ENCODE peak calls at places on chromosomes 3 and 15, in five cellular contexts. C, B, Z, J and G are unnamed samples. For H3K36me3, the result is how much of the 10 kb centered on the place peaks cover.

GRCh38 chr3:138308783-138309182 is 20.9 kb downstream of the NME9 start:
- DNase-seq in B (no peak), C (no peak), J (no peak), Z (no peak), G (no peak)

GRCh38 chr15:58383876-58384275 is 47.9 kb upstream of the LIPC start:
- DNase-seq in B (no peak), Z (peak), C (no peak), J (no peak), G (no peak)

GRCh38 chr15:64355559-64356442 is at the start of gene CSNK1G1:
- DNase-seq in J (peak), C (peak), Z (peak), B (peak), G (peak)

GRCh38 chr3:87311309-87311708 is 34.9 kb upstream of the POU1F1 start:
- DNase-seq in J (no peak), B (no peak), Z (no peak), C (peak), G (no peak)

GRCh38 chr15:94287794-94288246 is 56.5 kb downstream of the MCTP2 start:
- DNase-seq in Z (no peak), B (peak), J (no peak), C (no peak), G (no peak)

GRCh38 chr3:29153811-29154210 is 127.1 kb upstream of the RBMS3 start:
- DNase-seq in C (no peak), B (no peak), Z (no peak), J (no peak), G (no peak)

GRCh38 chr3:63912768-63913588 is 795 bp upstream of the SCAANT1 start:
- DNase-seq in J (peak), C (peak), B (no peak), Z (peak), G (peak)

GRCh38 chr3:164174049-164174448 is 904.2 kb downstream of the SI start:
- DNase-seq in Z (no peak), J (no peak), B (no peak), C (no peak), G (no peak)

GRCh38 chr3:31490502-31490901 is 42.2 kb upstream of the STT3B start:
- DNase-seq in J (no peak), C (no peak), Z (no peak), B (no peak), G (no peak)

GRCh38 chr3:135655328-135655727 is 310.2 kb upstream of the PPP2R3A start:
- DNase-seq in J (no peak), Z (no peak), C (no peak), B (no peak), G (no peak)

GRCh38 chr3:14130230-14130629 is 5.4 kb downstream of the TMEM43 start:
- DNase-seq in C (no peak), B (no peak), Z (no peak), J (no peak), G (no peak)

GRCh38 chr15:88454867-88455810 is 12.0 kb downstream of the MRPL46 start:
- DNase-seq in B (peak), J (peak), C (peak), Z (peak), G (peak)

GRCh38 chr15:88454231-88454630 is 13.0 kb downstream of the MRPL46 start:
- DNase-seq in C (peak), Z (no peak), B (no peak), J (no peak), G (no peak)

GRCh38 chr15:88456733-88457132 is 10.5 kb downstream of the MRPL46 start:
- DNase-seq in B (no peak), J (no peak), Z (no peak), C (no peak), G (no peak)
- H3K36me3 ChIP-seq in B (under half), J (under half), Z (under half), C (under half), G (under half)

GRCh38 chr3:48630407-48630806 is 4.9 kb downstream of the SLC26A6 start:
- DNase-seq in J (peak), Z (no peak), B (no peak), C (no peak), G (no peak)
- H3K36me3 ChIP-seq in J (under half), Z (under half), B (under half), C (under half), G (half or more)

GRCh38 chr3:9664119-9664751 is 14.9 kb downstream of the MTMR14 start:
- DNase-seq in C (no peak), J (no peak), Z (no peak), B (no peak), G (no peak)
- H3K36me3 ChIP-seq in C (under half), J (under half), Z (under half), B (under half), G (half or more)

GRCh38 chr3:186237915-186238314 is 124.1 kb downstream of the DGKG start:
- DNase-seq in C (no peak), Z (no peak), J (no peak), B (peak), G (no peak)

GRCh38 chr3:186239321-186239720 is 122.7 kb downstream of the DGKG start:
- DNase-seq in J (no peak), B (no peak), C (peak), Z (peak), G (no peak)

GRCh38 chr3:186236357-186237020 is 125.5 kb downstream of the DGKG start:
- DNase-seq in Z (no peak), J (no peak), C (no peak), B (no peak), G (no peak)

DNA sequence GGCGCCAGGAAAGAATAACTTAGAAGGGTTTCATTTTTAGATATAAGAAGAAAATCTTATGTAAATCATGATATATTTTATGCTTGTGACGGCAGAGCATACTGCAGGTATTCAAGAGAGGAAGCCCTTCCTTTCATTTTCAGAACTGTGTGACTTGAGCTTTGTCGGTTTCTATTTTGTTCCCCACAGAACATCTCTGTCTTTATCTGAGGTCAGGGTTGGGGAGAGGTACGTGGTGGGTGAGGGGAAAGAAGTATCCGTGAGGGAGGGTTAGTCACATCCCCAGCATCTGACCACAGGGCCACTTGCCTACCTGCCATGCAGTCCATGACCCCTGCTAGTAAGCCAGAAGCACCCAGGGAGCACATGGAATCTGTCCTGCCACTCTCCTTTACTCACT is 126.5 kb downstream of the DGKG start:
- DNase-seq in B (peak), J (no peak), C (no peak), Z (no peak), G (no peak)
- H3K36me3 ChIP-seq in B (under half), J (under half), C (under half), Z (under half), G (under half)

DNA sequence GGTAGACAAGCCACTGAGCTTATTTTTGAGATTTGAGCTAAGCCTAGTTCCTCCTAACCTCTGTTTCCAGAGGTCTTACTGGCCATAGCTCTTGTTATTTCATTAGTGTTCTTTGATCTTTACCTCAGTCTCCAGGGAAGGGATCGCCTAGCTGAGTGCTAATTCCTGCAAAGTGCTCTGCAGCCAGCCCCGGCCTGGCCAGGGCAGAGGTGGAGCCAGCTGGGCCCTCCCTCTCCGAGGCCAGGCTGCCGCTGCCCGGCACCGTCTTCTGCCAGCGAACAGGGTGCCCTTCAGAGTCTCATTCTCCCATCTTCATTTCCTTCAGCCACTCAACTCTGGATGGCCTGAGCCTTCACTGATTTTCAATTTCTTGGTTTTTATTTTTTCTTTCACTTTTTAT is 19.7 kb downstream of the FAN1 start:
- DNase-seq in B (no peak), Z (peak), J (peak), C (no peak), G (peak)
- H3K36me3 ChIP-seq in B (under half), Z (under half), J (under half), C (under half), G (half or more)